ENCODE peak calls at places on chromosomes 13 and 19, in nine cellular contexts. F is neural progenitor cell, N is HL-60, R is ovary, X is left ventricle myocardium inferior, J is astrocyte, K is A549, H is Peyer's patch, L is K562. E is an unnamed sample.

GRCh38 chr19:6233827-6234511 is 45.8 kb downstream of the MLLT1 start:
- DNase-seq in L (peak), R (peak), K (no peak), J (no peak), N (peak), F (no peak), H (no peak), X (peak), E (peak)

GRCh38 chr13:107361666-107362065 is 793.7 kb upstream of the ARGLU1 start:
- DNase-seq in H (no peak), N (no peak), X (no peak), J (peak), K (no peak), L (no peak), F (no peak), R (no peak), E (no peak)

GRCh38 chr13:36343766-36344165 is 2.4 kb downstream of the SPART start:
- DNase-seq in H (no peak), R (peak), J (no peak), N (no peak), K (no peak), X (no peak), L (no peak), F (no peak), E (no peak)

GRCh38 chr19:55368701-55369563 is 1.3 kb downstream of the IL11 start:
- DNase-seq in H (no peak), X (no peak), R (no peak), K (no peak), L (peak), N (no peak), J (peak), F (peak), E (no peak)

GRCh38 chr13:43730642-43731041 is 56.1 kb downstream of the ENOX1 start:
- DNase-seq in X (no peak), R (no peak), F (no peak), J (no peak), L (no peak), H (no peak), K (no peak), N (no peak), E (no peak)

GRCh38 chr19:46860125-46860845 is 512 bp upstream of the ARHGAP35 start:
- DNase-seq in H (peak), R (peak), K (peak), F (peak), N (peak), J (peak), L (peak), X (peak), E (peak)

GRCh38 chr19:39916236-39916635 is 18.2 kb downstream of the FCGBP start:
- DNase-seq in N (no peak), L (peak), F (no peak), H (peak), K (no peak), R (no peak), J (no peak), X (no peak), E (no peak)

GRCh38 chr13:30718661-30719520 is 16.5 kb upstream of the ALOX5AP start:
- DNase-seq in K (peak), J (peak), L (no peak), F (no peak), H (no peak), X (no peak), R (no peak), N (peak), E (no peak)

GRCh38 chr13:33968520-33969507 is 150.9 kb downstream of the RFC3 start:
- DNase-seq in J (no peak), N (no peak), R (no peak), F (no peak), L (no peak), X (no peak), H (no peak), K (no peak), E (no peak)

GRCh38 chr19:45276284-45276687 is 25.2 kb downstream of the MARK4 start:
- DNase-seq in F (no peak), H (no peak), J (no peak), X (no peak), K (no peak), R (peak), N (no peak), L (no peak), E (no peak)

GRCh38 chr13:99979453-99980200 is 2.0 kb upstream of the ZIC2 start:
- DNase-seq in H (peak), R (no peak), J (no peak), X (no peak), L (no peak), K (no peak), N (no peak), F (peak), E (no peak)

GRCh38 chr19:9461938-9462337 is 26.6 kb upstream of the ZNF266 start:
- DNase-seq in J (no peak), L (no peak), X (no peak), R (no peak), H (no peak), N (no peak), K (no peak), F (no peak), E (no peak)

GRCh38 chr13:111534646-111535461 is 214.4 kb downstream of the TEX29 start:
- DNase-seq in R (no peak), X (no peak), H (no peak), L (no peak), J (no peak), N (no peak), F (peak), K (no peak), E (no peak)

GRCh38 chr13:110149036-110149435 is 157.9 kb downstream of the COL4A1 start:
- DNase-seq in F (no peak), H (no peak), K (no peak), L (no peak), X (no peak), R (no peak), J (peak), N (no peak), E (no peak)

GRCh38 chr19:18674616-18675015 is 8.9 kb upstream of the CRTC1 start:
- DNase-seq in F (no peak), X (peak), R (no peak), H (no peak), J (peak), K (no peak), N (no peak), L (no peak), E (no peak)

GRCh38 chr19:38658462-38659306 is 11.2 kb downstream of the ACTN4 start:
- DNase-seq in J (peak), R (peak), K (peak), N (no peak), L (no peak), H (no peak), F (no peak), X (no peak), E (no peak)

GRCh38 chr13:99418663-99419140 is 82.6 kb upstream of the TM9SF2 start:
- DNase-seq in K (no peak), H (peak), R (no peak), L (no peak), F (no peak), X (no peak), J (no peak), N (no peak), E (no peak)

GRCh38 chr13:102693781-102694180 is 1.1 kb downstream of the METTL21C start:
- DNase-seq in X (no peak), L (no peak), K (no peak), H (no peak), J (peak), R (no peak), F (no peak), N (no peak), E (no peak)

GRCh38 chr13:107043016-107043957 is 475.4 kb upstream of the ARGLU1 start:
- DNase-seq in L (no peak), J (peak), X (no peak), F (no peak), N (no peak), H (no peak), R (no peak), K (no peak), E (peak)

GRCh38 chr13:50842711-50843255 is 709 bp downstream of the DLEU7 start:
- DNase-seq in L (no peak), F (peak), R (no peak), K (no peak), N (no peak), H (no peak), X (no peak), J (no peak), E (no peak)

GRCh38 chr19:1825909-1826556 is 14.0 kb upstream of the ATP8B3 start:
- DNase-seq in F (peak), L (peak), H (peak), J (peak), N (peak), K (peak), X (peak), R (peak), E (peak)

GRCh38 chr19:55418185-55418584 is 10.6 kb upstream of the UBE2S start:
- DNase-seq in R (no peak), H (peak), N (peak), J (peak), K (peak), X (no peak), L (peak), F (peak), E (no peak)

GRCh38 chr13:101383595-101383994 is 32.7 kb downstream of the NALCN start:
- DNase-seq in K (no peak), L (no peak), N (no peak), H (no peak), F (no peak), X (no peak), R (no peak), J (no peak), E (no peak)

GRCh38 chr13:111642156-111642767 is 321.8 kb downstream of the TEX29 start:
- DNase-seq in F (no peak), K (no peak), N (no peak), X (no peak), R (no peak), L (no peak), H (no peak), J (no peak), E (no peak)

DNA sequence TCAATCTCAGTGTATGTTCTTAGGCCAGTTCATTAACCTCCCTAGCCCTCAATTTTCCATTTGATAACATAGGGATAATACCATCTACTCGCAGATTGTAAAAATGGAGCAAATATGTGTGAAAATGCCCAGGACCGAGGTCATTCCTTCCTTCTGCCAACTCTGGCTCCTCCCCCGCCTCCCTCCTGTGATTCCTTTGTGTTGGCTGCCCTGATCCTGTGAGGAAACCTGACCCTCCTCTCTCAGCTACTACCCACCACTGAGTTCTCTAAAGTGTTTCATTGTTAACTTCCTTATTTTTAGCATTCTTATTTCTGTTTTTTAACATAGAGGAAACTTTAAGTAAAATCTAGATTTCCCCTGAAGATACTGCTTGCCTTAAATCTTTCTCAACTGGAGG is 21.6 kb upstream of the FBXL3 start:
- DNase-seq in R (no peak), X (no peak), F (peak), H (no peak), J (no peak), N (peak), K (no peak), L (no peak), E (no peak)
- H3K27ac ChIP-seq in R (no peak), X (no peak), F (peak), H (no peak), J (no peak), N (peak), K (no peak), L (no peak), E (no peak)

DNA sequence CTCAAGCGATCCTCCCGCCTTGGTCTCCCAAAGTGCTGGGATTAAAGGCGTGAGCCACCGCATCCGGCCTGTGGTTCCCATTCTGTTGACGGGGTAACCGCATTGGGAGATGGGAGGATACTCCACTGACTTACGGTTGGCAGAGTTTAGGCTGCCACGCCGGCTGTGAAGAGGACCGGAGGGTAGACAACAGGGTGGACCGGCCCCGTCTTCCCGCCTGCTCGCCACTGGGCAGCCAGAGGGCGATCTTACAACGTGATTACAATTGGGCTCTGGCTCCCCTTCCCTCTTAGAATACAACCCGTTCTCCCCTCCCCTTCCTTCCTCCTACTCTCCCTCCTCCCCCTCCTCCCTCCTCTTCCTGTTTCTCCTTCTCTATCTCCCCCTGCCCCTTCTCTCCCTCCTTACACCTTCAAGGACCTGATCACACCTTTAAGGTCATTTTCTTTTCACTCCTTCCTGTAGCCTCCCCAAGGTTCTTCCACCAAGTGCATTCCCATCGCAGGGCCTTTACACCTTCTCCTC is 957 bp upstream of the CCDC194 start:
- DNase-seq in R (peak), H (peak), F (peak), K (peak), X (peak), N (peak), L (peak), J (peak), E (peak)
- H3K4me3 ChIP-seq in R (no peak), H (no peak), F (no peak), K (no peak), X (no peak), N (no peak), L (no peak), J (no peak), E (no peak)

DNA sequence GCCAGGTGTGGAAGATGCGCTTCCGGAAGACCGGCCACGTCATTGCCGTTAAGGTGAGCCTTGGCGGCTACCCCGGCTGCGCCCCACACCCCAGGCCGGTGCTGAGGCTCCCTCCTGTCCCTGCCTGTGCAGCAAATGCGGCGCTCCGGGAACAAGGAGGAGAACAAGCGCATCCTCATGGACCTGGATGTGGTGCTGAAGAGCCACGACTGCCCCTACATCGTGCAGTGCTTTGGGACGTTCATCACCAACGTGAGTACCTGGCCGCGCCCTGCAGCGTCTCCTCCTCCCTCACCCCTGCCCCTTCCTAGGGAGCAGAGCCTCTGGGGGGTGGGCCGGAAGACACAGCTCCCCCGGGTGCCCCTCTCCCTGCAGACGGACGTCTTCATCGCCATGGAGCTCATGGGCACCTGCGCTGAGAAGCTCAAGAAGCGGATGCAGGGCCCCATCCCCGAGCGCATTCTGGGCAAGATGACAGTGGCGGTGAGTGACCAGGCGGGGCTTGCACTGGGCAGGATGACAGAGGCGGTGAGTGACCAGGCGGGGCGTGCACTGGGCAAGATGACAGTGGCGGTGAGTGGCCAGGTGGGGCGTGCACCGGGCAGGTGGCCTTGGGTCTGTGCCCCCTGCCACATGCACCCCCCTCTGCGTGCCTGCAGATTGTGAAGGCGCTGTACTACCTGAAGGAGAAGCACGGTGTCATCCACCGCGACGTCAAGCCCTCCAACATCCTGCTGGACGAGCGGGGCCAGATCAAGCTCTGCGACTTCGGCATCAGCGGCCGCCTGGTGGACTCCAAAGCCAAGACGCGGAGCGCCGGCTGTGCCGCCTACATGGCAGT is 4.1 kb upstream of the TGFBR3L start:
- DNase-seq in N (no peak), R (peak), J (no peak), L (no peak), F (no peak), K (no peak), H (peak), X (no peak), E (peak)
- H3K27ac ChIP-seq in N (no peak), R (no peak), J (no peak), L (no peak), F (no peak), K (no peak), H (no peak), X (no peak), E (no peak)

DNA sequence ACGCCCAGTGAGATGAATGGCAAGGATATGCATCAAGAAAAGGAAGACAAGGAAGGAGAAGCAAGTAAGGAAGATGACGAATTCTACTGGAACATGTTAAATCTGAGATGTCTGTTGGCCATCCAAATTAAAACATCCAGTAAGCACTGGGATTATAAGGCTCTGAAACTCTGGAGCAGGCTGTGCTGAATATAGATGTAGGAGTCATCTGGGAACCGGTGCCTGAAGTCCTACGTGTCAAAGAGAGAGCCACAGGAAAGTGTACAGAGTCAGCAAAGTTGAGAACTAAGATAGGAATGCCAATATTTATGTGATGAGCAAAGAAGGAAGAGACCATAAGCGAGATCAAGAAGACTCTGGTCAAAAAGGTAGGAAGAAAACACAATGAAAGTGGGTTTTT is 51.0 kb upstream of the EEF1AKMT1 start:
- DNase-seq in X (no peak), N (no peak), K (no peak), L (no peak), F (no peak), R (no peak), J (peak), H (no peak), E (no peak)
- H3K4me3 ChIP-seq in X (peak), N (no peak), K (no peak), L (no peak), F (no peak), R (no peak), J (no peak), H (no peak), E (no peak)

DNA sequence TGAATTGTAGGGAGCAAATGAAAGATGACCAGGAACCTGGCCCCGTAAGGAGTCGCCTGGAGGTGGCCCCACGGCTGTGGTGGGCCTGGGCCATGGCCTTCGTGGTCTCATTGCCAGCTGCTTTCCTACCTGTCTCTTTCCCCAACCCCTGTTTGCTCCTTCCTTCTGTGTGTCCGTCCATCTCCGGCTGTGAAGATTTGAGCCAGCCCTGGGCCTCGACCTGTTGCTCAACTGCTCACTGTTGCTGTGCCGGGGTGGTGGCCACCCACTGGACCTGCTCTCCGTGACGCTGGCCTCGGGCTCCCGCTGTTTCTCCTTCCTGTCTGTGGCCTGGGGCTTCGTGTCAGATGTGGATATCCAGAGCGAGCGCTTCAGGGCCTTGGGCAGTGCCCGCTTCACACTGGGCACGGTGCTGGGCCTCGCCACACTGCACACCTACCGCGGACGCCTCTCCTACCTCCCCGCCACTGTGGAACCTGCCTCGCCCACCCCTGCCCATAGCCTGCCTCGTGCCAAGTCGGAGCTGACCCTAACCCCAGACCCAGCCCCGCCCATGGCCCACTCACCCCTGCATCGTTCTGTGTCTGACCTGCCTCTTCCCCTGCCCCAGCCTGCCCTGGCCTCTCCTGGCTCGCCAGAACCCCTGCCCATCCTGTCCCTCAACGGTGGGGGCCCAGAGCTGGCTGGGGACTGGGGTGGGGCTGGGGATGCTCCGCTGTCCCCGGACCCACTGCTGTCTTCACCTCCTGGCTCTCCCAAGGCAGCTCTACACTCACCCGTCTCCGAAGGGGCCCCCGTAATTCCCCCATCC is 8.5 kb downstream of the DBP start:
- DNase-seq in L (no peak), J (no peak), X (no peak), H (no peak), N (no peak), F (no peak), R (peak), K (no peak), E (peak)
- H3K27ac ChIP-seq in L (no peak), J (no peak), X (peak), H (peak), N (no peak), F (no peak), R (peak), K (no peak), E (no peak)

DNA sequence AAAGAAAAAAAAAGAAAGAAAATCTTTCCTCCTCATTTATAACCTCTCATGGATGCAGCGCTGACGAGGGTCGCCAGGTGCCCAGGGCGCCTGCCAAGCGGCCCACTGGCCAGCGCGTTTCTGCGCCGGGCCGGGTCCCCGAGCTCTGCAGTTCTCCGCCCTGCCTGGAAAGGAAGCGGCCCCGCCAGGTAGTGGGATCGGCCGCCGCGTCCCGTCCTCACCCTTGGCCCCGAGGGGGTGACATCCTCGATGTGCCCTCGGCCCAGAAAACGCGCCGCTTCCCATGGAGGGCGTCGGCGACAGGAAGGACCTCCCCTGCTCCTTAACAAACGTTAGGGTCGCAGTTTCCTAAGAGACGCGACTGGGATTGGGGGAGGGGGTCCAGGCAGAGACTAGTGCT is 56.9 kb downstream of the ZNF726 start:
- DNase-seq in X (no peak), R (no peak), F (no peak), J (no peak), N (no peak), H (no peak), K (no peak), L (no peak), E (no peak)
- H3K4me3 ChIP-seq in X (peak), R (no peak), F (no peak), J (no peak), N (no peak), H (peak), K (no peak), L (no peak), E (no peak)

GRCh38 chr13:40597735-40598365 is 68.6 kb downstream of the FOXO1 start:
- DNase-seq in H (no peak), K (no peak), J (no peak), L (no peak), X (no peak), F (peak), R (no peak), N (no peak), E (no peak)
- H3K27ac ChIP-seq in H (no peak), K (no peak), J (no peak), L (no peak), X (peak), F (no peak), R (no peak), N (no peak), E (peak)

DNA sequence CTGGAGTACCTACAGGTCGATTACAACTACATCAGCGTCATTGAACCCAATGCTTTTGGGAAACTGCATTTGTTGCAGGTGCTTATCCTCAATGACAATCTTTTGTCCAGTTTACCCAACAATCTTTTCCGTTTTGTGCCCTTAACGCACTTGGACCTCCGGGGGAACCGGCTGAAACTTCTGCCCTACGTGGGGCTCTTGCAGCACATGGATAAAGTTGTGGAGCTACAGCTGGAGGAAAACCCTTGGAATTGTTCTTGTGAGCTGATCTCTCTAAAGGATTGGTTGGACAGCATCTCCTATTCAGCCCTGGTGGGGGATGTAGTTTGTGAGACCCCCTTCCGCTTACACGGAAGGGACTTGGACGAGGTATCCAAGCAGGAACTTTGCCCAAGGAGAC is 4.7 kb downstream of the SLITRK5 start:
- DNase-seq in H (no peak), F (no peak), J (no peak), N (no peak), K (no peak), X (no peak), L (no peak), R (no peak), E (no peak)
- H3K4me3 ChIP-seq in H (no peak), F (no peak), J (no peak), N (no peak), K (no peak), X (no peak), L (no peak), R (no peak), E (no peak)